ENCODE peak calls at places on chromosomes 7 and 10, in four cellular contexts. J, L, M and Y are unnamed samples.

GRCh38 chr7:112420236-112420945 is 29.9 kb upstream of the IFRD1 start:
- DNase-seq in J (peak), L (no peak), M (no peak), Y (no peak)

GRCh38 chr7:36949711-36950600 is 225.7 kb upstream of the AOAH start:
- DNase-seq in M (no peak), L (no peak), J (peak), Y (no peak)

GRCh38 chr7:16668049-16668858 is 22.3 kb downstream of the BZW2 start:
- DNase-seq in L (peak), J (peak), M (peak), Y (peak)

GRCh38 chr10:3532644-3533043 is 252.4 kb downstream of the KLF6 start:
- DNase-seq in M (peak), J (no peak), L (no peak), Y (no peak)

GRCh38 chr10:110671788-110672579 is 27.8 kb downstream of the RBM20 start:
- DNase-seq in L (peak), J (peak), M (peak), Y (peak)

GRCh38 chr7:48139461-48139860 is 31.8 kb upstream of the ABCA13 start:
- DNase-seq in L (peak), J (peak), M (peak), Y (no peak)

GRCh38 chr10:61837748-61838055 is 63.8 kb upstream of the ARID5B start:
- DNase-seq in J (peak), L (no peak), M (no peak), Y (no peak)

GRCh38 chr10:132065491-132066105 is at the start of gene JAKMIP3:
- DNase-seq in J (peak), L (peak), M (no peak), Y (peak)

GRCh38 chr10:122208616-122209430 is 62.3 kb upstream of the BTBD16 start:
- DNase-seq in M (no peak), L (no peak), J (no peak), Y (no peak)

GRCh38 chr10:5511885-5512280 is 12.5 kb upstream of the CALML5 start:
- DNase-seq in L (no peak), J (no peak), M (no peak), Y (no peak)

GRCh38 chr10:36068542-36068941 is 426.4 kb upstream of the FZD8 start:
- DNase-seq in L (no peak), J (no peak), M (no peak), Y (no peak)

GRCh38 chr7:70849580-70850235 is 282.2 kb upstream of the GALNT17 start:
- DNase-seq in M (no peak), L (no peak), J (no peak), Y (no peak)

GRCh38 chr7:55100172-55100961 is 81.5 kb downstream of the EGFR start:
- DNase-seq in L (no peak), J (no peak), M (no peak), Y (no peak)

GRCh38 chr7:155653773-155654172 is 9.3 kb downstream of the RBM33 start:
- DNase-seq in M (no peak), L (no peak), J (no peak), Y (no peak)

GRCh38 chr10:79381804-79382221 is 34.5 kb downstream of the PPIF start:
- DNase-seq in J (peak), M (no peak), L (no peak), Y (no peak)

GRCh38 chr7:2224934-2225333 is 7.8 kb downstream of the MAD1L1 start:
- DNase-seq in M (no peak), J (no peak), L (no peak), Y (no peak)

GRCh38 chr10:65040796-65041195 is 1519.6 kb downstream of the REEP3 start:
- DNase-seq in M (no peak), J (no peak), L (no peak), Y (no peak)

DNA sequence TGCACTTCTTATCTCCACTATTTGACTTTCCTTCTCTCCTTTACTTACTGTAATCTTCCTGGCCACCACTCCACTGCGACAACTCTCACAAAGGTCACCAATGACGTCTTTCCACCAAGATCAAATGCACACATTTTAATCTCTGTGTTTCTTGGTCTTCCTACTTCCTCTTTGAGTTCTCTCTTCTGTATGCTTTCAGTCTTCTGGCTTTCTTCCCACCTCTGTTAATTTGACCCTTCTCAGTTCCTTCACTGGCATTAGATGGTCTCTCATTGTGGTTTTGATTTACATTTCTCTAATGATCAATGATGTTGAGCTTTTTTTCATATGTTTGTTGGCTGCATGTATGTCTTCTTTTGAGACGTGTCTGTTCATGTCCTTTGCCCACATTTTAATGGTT is 31.9 kb downstream of the FAM107B start:
- DNase-seq in J (no peak), L (no peak), M (no peak), Y (no peak)
- TF ChIP-seq TCF7L2 in J (no peak), L (no peak), M (no peak), Y (no peak)

DNA sequence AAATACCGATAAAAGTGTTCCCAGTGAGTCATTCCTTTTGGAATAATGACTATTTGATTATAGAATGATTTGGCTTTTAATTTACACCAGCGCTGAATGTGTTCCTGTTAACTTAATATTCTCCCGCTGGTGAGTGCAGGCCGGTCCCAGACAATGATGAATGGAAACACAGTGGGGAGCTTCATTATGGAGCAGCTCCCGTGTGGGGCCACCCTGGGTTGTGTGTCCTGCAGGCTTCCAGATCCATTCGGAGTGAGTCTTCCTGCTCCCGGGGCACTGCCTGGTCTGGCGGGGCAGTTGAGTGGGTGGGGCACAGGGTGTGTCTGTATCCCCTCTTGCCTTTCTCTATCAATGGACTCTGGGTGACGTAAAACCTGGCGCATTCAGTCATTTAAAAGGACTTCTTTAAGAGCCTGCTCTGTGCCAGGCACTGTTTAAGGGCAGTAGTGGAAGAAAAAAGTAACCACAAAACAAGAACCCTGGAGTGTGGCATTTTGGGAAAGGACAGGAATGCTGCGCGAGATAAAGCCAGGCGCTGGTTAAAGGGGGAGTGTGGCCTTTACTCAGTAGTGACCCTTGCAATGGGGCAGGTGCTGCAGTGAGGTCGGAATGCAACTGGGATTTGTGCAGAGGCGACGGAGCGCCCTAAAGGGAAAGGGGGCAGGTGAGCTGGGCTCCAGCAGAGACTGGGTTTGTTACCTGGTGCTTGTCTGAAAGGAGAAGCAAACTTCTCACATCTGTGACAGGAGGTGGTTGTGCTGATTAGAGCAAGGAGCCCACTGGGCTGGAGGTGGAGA is 263.4 kb downstream of the ACTR3B start:
- DNase-seq in M (no peak), L (no peak), J (no peak), Y (no peak)
- TF ChIP-seq POLR2AphosphoS5 in M (no peak), L (no peak), J (no peak), Y (no peak)

DNA sequence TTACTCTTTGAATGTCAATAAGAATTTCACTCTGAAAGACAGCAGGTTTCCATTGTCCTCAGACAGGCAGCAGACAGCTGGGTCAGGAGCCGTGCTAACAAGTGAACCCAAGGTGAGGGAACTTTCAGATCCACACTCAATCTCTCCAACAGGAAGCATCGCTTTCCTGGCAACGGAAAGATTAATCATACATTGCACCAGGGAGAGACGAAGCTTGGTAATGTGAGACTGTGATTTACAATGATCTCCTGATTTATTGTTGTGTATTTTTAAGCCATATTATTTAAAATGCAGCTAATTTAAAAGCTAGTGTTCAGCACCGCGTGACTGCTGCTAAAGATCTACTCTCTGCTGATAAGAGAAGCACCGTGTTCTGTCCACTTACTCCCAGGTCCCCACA is 17.5 kb upstream of the NOM1 start:
- DNase-seq in J (no peak), L (no peak), M (no peak), Y (no peak)
- H3K4me3 ChIP-seq in J (no peak), L (no peak), M (no peak), Y (no peak)

DNA sequence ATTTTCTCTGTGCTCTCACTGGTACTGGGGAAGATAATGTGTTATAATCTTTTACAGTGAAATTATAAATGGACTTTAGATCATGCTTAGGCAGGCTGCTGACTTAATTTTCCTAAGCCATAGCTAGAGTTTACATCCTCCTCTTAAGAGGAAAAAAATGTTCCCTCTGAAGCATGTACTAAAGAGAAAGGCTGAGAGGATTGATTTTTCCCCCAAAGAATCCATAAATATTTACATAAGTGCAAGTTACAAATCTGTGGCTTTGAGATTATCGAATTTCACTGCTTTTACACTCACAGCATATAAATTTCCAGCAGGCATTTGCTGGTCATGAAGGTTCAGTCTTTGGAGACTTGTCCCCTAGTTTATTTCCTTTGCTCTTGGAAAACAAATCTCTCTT is 43.7 kb downstream of the CREB5 start:
- DNase-seq in L (no peak), M (no peak), J (no peak), Y (no peak)
- TF ChIP-seq TCF7L2 in L (no peak), M (no peak), J (no peak), Y (no peak)

GRCh38 chr10:124955872-124956271 is 13.9 kb downstream of the ZRANB1 start:
- DNase-seq in L (no peak), J (no peak), M (no peak), Y (no peak)

GRCh38 chr10:124956764-124957163 is 14.8 kb downstream of the ZRANB1 start:
- DNase-seq in M (no peak), J (no peak), L (no peak), Y (no peak)

GRCh38 chr10:124955243-124955642 is 13.3 kb downstream of the ZRANB1 start:
- DNase-seq in J (no peak), L (no peak), M (no peak), Y (no peak)

GRCh38 chr10:124952123-124952522 is 10.2 kb downstream of the ZRANB1 start:
- DNase-seq in J (no peak), M (no peak), L (no peak), Y (no peak)

DNA sequence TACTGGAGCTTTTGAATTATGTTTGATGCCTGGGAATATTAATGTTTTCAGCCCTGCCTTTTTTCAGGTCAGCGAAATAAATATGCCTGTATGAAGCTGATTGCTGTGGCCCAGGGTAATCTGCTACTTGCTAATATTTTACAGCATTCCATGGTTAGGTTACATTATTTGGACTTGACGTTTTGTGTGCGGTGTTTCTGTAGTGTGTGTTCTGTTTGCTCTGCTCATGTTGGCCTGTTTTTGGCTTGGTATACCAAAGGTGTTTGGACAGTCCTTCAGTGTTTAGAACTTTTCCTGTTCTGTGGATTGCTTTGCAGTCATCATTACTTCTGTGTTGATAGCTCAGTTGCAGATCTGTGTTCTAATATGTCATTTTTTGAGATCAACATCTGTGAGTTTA is 11.5 kb downstream of the ZRANB1 start:
- DNase-seq in L (no peak), J (peak), M (no peak), Y (no peak)
- TF ChIP-seq POLR2AphosphoS5 in L (no peak), J (no peak), M (no peak), Y (no peak)

GRCh38 chr7:95589766-95590165 is 6.5 kb downstream of the PDK4 start:
- DNase-seq in J (no peak), M (no peak), L (no peak), Y (no peak)
- H3K4me3 ChIP-seq in J (no peak), M (no peak), L (no peak), Y (no peak)

GRCh38 chr10:57657164-57657765 is 610.4 kb downstream of the IPMK start:
- DNase-seq in M (peak), J (peak), L (peak), Y (peak)
- TF ChIP-seq TCF7L2 in M (peak), J (no peak), L (no peak), Y (no peak)